ENCODE peak calls at places on chromosomes 1 and 21, in ten cellular contexts. M is suprapubic skin; I is NCI-H2081; H is AG08396; J is fibroblast of mammary gland; F is skeletal muscle cell; A is HT1080; U is activated CD8-positive, alpha-beta memory T cell treated with anti-CD3 and anti-CD28 coated beads, Interleukin-2, amount 10 ng/mL, durations not matched to agents 7 days and 5 days; K is putamen; C is stimulated activated naive B cell treated with anti-CD40 and anti-IgM and Interleukin-4, amounts not matched to agents 10 μg/mL and 1 μg/mL and 100 μg/mL, for 72 hours. Q is an unnamed sample.
A peak's percentile ranks its signal among the peaks of the same experiment; 100 is the strongest.

GRCh38 chr1:116433283-116434257 is 60.5 kb downstream of the ATP1A1 start:
- DNase-seq in M (no peak), I (no peak), H (no peak), J (peak; percentile 31), F (peak; percentile 67), A (peak; percentile 81), U (no peak), K (peak; percentile 97), C (no peak), Q (peak; percentile 96)

GRCh38 chr1:198918920-198919319 is 280.1 kb downstream of the PTPRC start:
- DNase-seq in M (no peak), I (no peak), H (no peak), J (peak; percentile 67), F (no peak), A (no peak), U (no peak), K (no peak), C (no peak), Q (no peak)

GRCh38 chr1:214643032-214643431 is 40.0 kb downstream of the CENPF start:
- DNase-seq in M (no peak), I (no peak), H (no peak), J (no peak), F (no peak), A (no peak), U (no peak), K (no peak), C (no peak), Q (no peak)

GRCh38 chr1:119141020-119141424 is 569 bp upstream of the WARS2 start:
- DNase-seq in M (peak; percentile 72), I (peak; percentile 2), H (no peak), J (peak; percentile 49), F (no peak), A (peak; percentile 64), U (peak; percentile 74), K (peak; percentile 7), C (peak; percentile 26), Q (peak; percentile 8)

GRCh38 chr1:40944326-40944725 is 35.2 kb upstream of the CTPS1 start:
- DNase-seq in M (peak; percentile 54), I (no peak), H (peak; percentile 80), J (peak; percentile 91), F (peak; percentile 75), A (no peak), U (no peak), K (no peak), C (no peak), Q (no peak)

GRCh38 chr1:184186167-184186566 is 134.6 kb downstream of the TSEN15 start:
- DNase-seq in M (no peak), I (no peak), H (no peak), J (no peak), F (no peak), A (no peak), U (no peak), K (no peak), C (no peak), Q (no peak)

GRCh38 chr1:80153762-80154555 is 1147.4 kb upstream of the ADGRL4 start:
- DNase-seq in M (peak; percentile 43), I (no peak), H (no peak), J (peak; percentile 0), F (no peak), A (peak; percentile 11), U (no peak), K (no peak), C (no peak), Q (no peak)

GRCh38 chr1:203477748-203478147 is 2.1 kb downstream of the PRELP start:
- DNase-seq in M (no peak), I (no peak), H (no peak), J (no peak), F (no peak), A (no peak), U (no peak), K (no peak), C (peak; percentile 14), Q (no peak)

GRCh38 chr1:112079446-112079845 is 90.0 kb upstream of the KCND3 start:
- DNase-seq in M (no peak), I (no peak), H (no peak), J (no peak), F (no peak), A (no peak), U (no peak), K (no peak), C (no peak), Q (no peak)

GRCh38 chr1:157073944-157074685 is 25.5 kb downstream of the ETV3L start:
- DNase-seq in M (no peak), I (no peak), H (peak; percentile 63), J (peak; percentile 74), F (no peak), A (peak; percentile 32), U (peak; percentile 61), K (peak; percentile 39), C (peak; percentile 26), Q (peak; percentile 83)

GRCh38 chr21:34702341-34702807 is 33.6 kb downstream of the CLIC6 start:
- DNase-seq in M (peak; percentile 86), I (no peak), H (peak; percentile 88), J (peak; percentile 99), F (peak; percentile 69), A (no peak), U (no peak), K (no peak), C (no peak), Q (no peak)

GRCh38 chr1:247228133-247228532 is 27.7 kb upstream of the VN1R5 start:
- DNase-seq in M (no peak), I (no peak), H (no peak), J (peak; percentile 35), F (no peak), A (peak; percentile 79), U (no peak), K (no peak), C (no peak), Q (no peak)

GRCh38 chr1:211133393-211133840 is 531 bp downstream of the KCNH1 start:
- DNase-seq in M (no peak), I (no peak), H (peak; percentile 21), J (no peak), F (no peak), A (peak; percentile 28), U (no peak), K (peak; percentile 38), C (no peak), Q (peak; percentile 31)

GRCh38 chr1:11458811-11459275 is 20.1 kb upstream of the DISP3 start:
- DNase-seq in M (no peak), I (no peak), H (no peak), J (no peak), F (no peak), A (no peak), U (no peak), K (peak; percentile 93), C (no peak), Q (peak; percentile 92)

GRCh38 chr1:27687906-27688305 is 15.9 kb upstream of the IFI6 start:
- DNase-seq in M (no peak), I (no peak), H (no peak), J (no peak), F (no peak), A (no peak), U (no peak), K (no peak), C (no peak), Q (no peak)

GRCh38 chr1:180151508-180151907 is 3.2 kb upstream of the QSOX1 start:
- DNase-seq in M (no peak), I (peak; percentile 68), H (peak; percentile 77), J (peak; percentile 76), F (peak; percentile 39), A (peak; percentile 86), U (no peak), K (no peak), C (no peak), Q (no peak)

GRCh38 chr21:33268736-33269441 is 2.7 kb downstream of the IL10RB start:
- DNase-seq in M (peak; percentile 77), I (peak; percentile 69), H (no peak), J (no peak), F (no peak), A (no peak), U (no peak), K (no peak), C (peak; percentile 53), Q (no peak)

GRCh38 chr1:102799496-102799895 is 308.8 kb downstream of the COL11A1 start:
- DNase-seq in M (no peak), I (no peak), H (peak; percentile 3), J (peak; percentile 2), F (peak; percentile 15), A (peak; percentile 11), U (no peak), K (no peak), C (no peak), Q (no peak)